ENCODE peak calls at places on chromosomes 16 and 17, in six cellular contexts. X is cardiac muscle cell; S is stimulated activated naive CD4-positive, alpha-beta T cell; B is activated naive CD8-positive, alpha-beta T cell treated with anti-CD3 and anti-CD28 coated beads, Interleukin-2, amount 50 U/mL, for 24 hours; A is left ventricle myocardium inferior; Z is activated T-cell treated with anti-CD3 and anti-CD28 coated beads, Interleukin-2, amount 50 U/mL, for 72 hours. G is an unnamed sample.

GRCh38 chr17:49170216-49170615 is 37.6 kb downstream of the B4GALNT2 start:
- DNase-seq in Z (no peak), A (no peak), B (no peak), X (no peak), S (no peak), G (no peak)

GRCh38 chr17:35529868-35530267 is 7.6 kb downstream of the SLFN12L start:
- DNase-seq in S (no peak), B (no peak), X (no peak), Z (no peak), A (no peak), G (no peak)

GRCh38 chr17:67312265-67312664 is 54.1 kb downstream of the PSMD12 start:
- DNase-seq in B (no peak), A (no peak), S (no peak), X (no peak), Z (no peak), G (no peak)

GRCh38 chr17:14311979-14312378 is 11.1 kb downstream of the HS3ST3B1 start:
- DNase-seq in X (no peak), Z (no peak), S (no peak), A (no peak), B (no peak), G (no peak)

GRCh38 chr17:82332669-82333278 is 792 bp downstream of the SECTM1 start:
- DNase-seq in Z (peak), B (no peak), A (peak), S (no peak), X (no peak), G (peak)

GRCh38 chr17:43528988-43529814 is 16.9 kb downstream of the ETV4 start:
- DNase-seq in A (no peak), Z (no peak), S (no peak), B (no peak), X (no peak), G (no peak)

GRCh38 chr17:17563530-17563929 is 28.0 kb downstream of the PEMT start:
- DNase-seq in X (no peak), Z (no peak), A (no peak), S (no peak), B (no peak), G (no peak)

GRCh38 chr16:47612711-47613110 is 151.6 kb downstream of the PHKB start:
- DNase-seq in S (no peak), B (no peak), A (no peak), X (no peak), Z (no peak), G (no peak)

GRCh38 chr16:72865258-72865657 is 182.7 kb downstream of the ZFHX3 start:
- DNase-seq in S (no peak), X (no peak), A (no peak), B (no peak), Z (no peak), G (no peak)

GRCh38 chr16:78122774-78123315 is 23.4 kb downstream of the WWOX start:
- DNase-seq in X (peak), S (no peak), A (no peak), Z (peak), B (no peak), G (peak)

G was measured in RKO.